ENCODE peak calls at places on chromosome 1, in six cellular contexts. D is GM06990, S is fibroblast of the aortic adventitia, W is heart left ventricle, F is K562, U is psoas muscle. Z is an unnamed sample.
A peak's percentile ranks its signal among the peaks of the same experiment; 100 is the strongest.

GRCh38 chr1:157566484-157567300 is 14.4 kb upstream of the FCRL5 start:
- DNase-seq in W (no peak), D (peak; percentile 35), S (no peak), F (no peak), U (no peak), Z (no peak)

GRCh38 chr1:201329801-201330200 is 46.5 kb downstream of the PKP1 start:
- DNase-seq in U (no peak), D (no peak), F (no peak), S (no peak), W (no peak), Z (no peak)

GRCh38 chr1:83810160-83810559 is 188.8 kb downstream of the TTLL7 start:
- DNase-seq in D (no peak), U (no peak), F (no peak), S (no peak), W (no peak), Z (no peak)

GRCh38 chr1:30790850-30791778 is 33.5 kb upstream of the LAPTM5 start:
- DNase-seq in F (no peak), W (no peak), D (no peak), U (no peak), S (no peak), Z (no peak)

GRCh38 chr1:18922319-18922726 is 20.0 kb upstream of the ALDH4A1 start:
- DNase-seq in S (peak; percentile 88), D (no peak), W (peak; percentile 88), F (no peak), U (peak; percentile 83), Z (no peak)

GRCh38 chr1:33261344-33261743 is 5.1 kb downstream of the ZNF362 start:
- DNase-seq in W (no peak), U (no peak), S (peak; percentile 26), F (no peak), D (no peak), Z (no peak)

GRCh38 chr1:228393268-228393699 is 13.4 kb downstream of the TRIM11 start:
- DNase-seq in D (no peak), F (no peak), W (no peak), U (no peak), S (peak; percentile 88), Z (no peak)

GRCh38 chr1:5947978-5948680 is 44.1 kb downstream of the NPHP4 start:
- DNase-seq in D (no peak), U (no peak), S (no peak), W (no peak), F (no peak), Z (no peak)

GRCh38 chr1:203127672-203128611 is at the start of gene ADORA1:
- DNase-seq in D (no peak), W (peak; percentile 67), U (peak; percentile 64), S (peak; percentile 47), F (no peak), Z (no peak)

GRCh38 chr1:204923626-204924012 is 53.0 kb downstream of the NFASC start:
- DNase-seq in W (no peak), S (no peak), D (no peak), F (no peak), U (no peak), Z (no peak)
- H3K4me3 ChIP-seq in W (no peak overlapping the region), S (no peak overlapping the region), D (no peak overlapping the region), F (no peak overlapping the region), U (no peak overlapping the region), Z (no peak overlapping the region)

GRCh38 chr1:61274979-61275378 is 192.6 kb downstream of the NFIA start:
- DNase-seq in F (no peak), W (no peak), D (no peak), S (peak; percentile 53), U (no peak), Z (no peak)
- H3K4me3 ChIP-seq in F (no peak overlapping the region), W (peak overlapping the region; percentile 15), D (no peak overlapping the region), S (peak overlapping the region; percentile 32), U (peak overlapping the region; percentile 23), Z (no peak overlapping the region)

GRCh38 chr1:155003766-155004351 is 1.3 kb downstream of the ZBTB7B start:
- DNase-seq in U (peak; percentile 86), S (no peak), D (peak; percentile 55), F (peak; percentile 75), W (peak; percentile 80), Z (no peak)

GRCh38 chr1:155003227-155003765 is 694 bp downstream of the ZBTB7B start:
- DNase-seq in U (peak; percentile 56), D (peak; percentile 40), W (no peak), S (no peak), F (peak; percentile 51), Z (no peak)

GRCh38 chr1:155002479-155003226 is at the start of gene ZBTB7B:
- DNase-seq in F (peak; percentile 79), D (peak; percentile 59), S (no peak), U (peak; percentile 60), W (no peak), Z (no peak)

GRCh38 chr1:155005076-155005971 is 2.7 kb downstream of the ZBTB7B start:
- DNase-seq in U (peak; percentile 76), S (no peak), D (no peak), F (no peak), W (peak; percentile 78), Z (no peak)

DNA sequence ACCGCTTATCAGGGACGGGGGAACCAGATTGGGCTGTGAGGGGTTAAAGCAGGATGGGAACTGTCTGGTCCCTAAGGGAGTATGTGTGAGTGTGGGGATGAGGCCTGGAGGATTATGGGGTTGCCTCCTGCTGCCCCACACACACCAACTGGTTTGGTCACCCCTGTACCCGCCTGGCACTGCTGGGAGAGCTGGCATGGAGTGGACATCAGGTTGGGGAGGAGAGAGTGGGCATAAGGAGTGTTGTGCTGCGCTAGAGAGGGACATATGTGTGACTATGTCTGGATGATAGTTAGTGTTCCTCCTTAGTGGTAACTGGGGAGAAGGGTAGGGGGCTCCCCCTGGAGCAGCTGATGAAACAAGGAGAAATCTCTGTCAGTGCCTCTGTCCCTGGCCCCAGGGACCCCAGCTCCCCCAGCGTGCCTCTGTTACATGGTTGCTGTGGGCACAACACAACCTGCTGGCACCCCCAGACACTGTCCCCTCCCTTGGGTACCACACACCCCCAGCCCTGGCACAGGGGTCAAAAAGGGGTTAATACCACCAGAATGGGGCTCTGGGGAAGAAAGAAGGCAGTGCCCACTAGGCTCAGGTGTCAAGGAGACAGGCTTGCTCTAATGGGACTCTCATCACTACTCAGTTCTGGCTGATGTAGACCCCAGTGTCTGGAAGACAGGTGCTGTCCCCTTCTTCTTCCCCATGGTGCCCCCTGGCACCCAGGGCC is 1.9 kb downstream of the ZBTB7B start:
- DNase-seq in S (no peak), U (no peak), D (no peak), F (no peak), W (no peak), Z (no peak)
- H3K4me3 ChIP-seq in S (peak overlapping the region; percentile 91), U (peak overlapping the region; percentile 78), D (peak overlapping the region; percentile 96), F (peak overlapping the region; percentile 97), W (peak overlapping the region; percentile 89), Z (peak overlapping the region; percentile 94)

GRCh38 chr1:178371999-178372398 is 124.8 kb downstream of the CLEC20A start:
- DNase-seq in U (no peak), D (no peak), F (no peak), S (peak; percentile 22), W (no peak), Z (no peak)

GRCh38 chr1:178374016-178374415 is 122.7 kb downstream of the CLEC20A start:
- DNase-seq in W (no peak), D (no peak), F (no peak), S (no peak), U (no peak), Z (no peak)

GRCh38 chr1:178376008-178376407 is 120.8 kb downstream of the CLEC20A start:
- DNase-seq in D (no peak), S (no peak), W (no peak), F (no peak), U (no peak), Z (no peak)

GRCh38 chr1:178367151-178367550 is 129.6 kb downstream of the CLEC20A start:
- DNase-seq in U (no peak), W (no peak), F (no peak), D (no peak), S (no peak), Z (no peak)

DNA sequence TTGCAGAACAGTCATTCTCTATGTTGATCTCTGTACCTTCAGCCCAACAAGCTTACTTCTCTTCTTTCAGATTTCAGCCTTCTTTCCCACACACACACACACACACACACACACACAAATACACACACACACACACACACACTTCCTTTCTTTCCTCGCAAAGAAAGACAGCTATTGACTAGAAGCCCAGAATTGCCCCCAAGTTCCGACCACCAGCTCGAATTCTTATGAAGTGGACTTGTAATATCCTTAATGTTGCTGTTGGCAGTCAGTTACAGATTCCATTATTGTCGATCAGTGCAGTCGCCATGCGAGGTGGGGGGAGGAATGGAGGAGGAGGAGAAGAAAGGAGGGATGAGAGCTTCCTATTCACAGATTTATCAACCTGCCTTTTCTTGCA is 125.5 kb downstream of the CLEC20A start:
- DNase-seq in S (peak; percentile 58), U (no peak), D (no peak), W (no peak), F (no peak), Z (no peak)
- H3K4me3 ChIP-seq in S (peak overlapping the region; percentile 57), U (peak overlapping the region; percentile 62), D (no peak overlapping the region), W (peak overlapping the region; percentile 24), F (no peak overlapping the region), Z (peak overlapping the region; percentile 4)

GRCh38 chr1:226662704-226663326 is 76.3 kb downstream of the ITPKB start:
- DNase-seq in F (no peak), S (peak; percentile 95), U (peak; percentile 85), D (peak; percentile 89), W (peak; percentile 73), Z (peak; percentile 81)

GRCh38 chr1:226661271-226661670 is 77.8 kb downstream of the ITPKB start:
- DNase-seq in S (no peak), U (no peak), F (no peak), W (no peak), D (no peak), Z (no peak)

GRCh38 chr1:226661965-226662364 is 77.1 kb downstream of the ITPKB start:
- DNase-seq in W (no peak), U (no peak), D (no peak), S (peak; percentile 33), F (no peak), Z (no peak)

GRCh38 chr1:226664413-226665101 is 74.5 kb downstream of the ITPKB start:
- DNase-seq in U (peak; percentile 51), S (peak; percentile 95), W (peak; percentile 73), D (no peak), F (no peak), Z (no peak)

GRCh38 chr1:226663327-226663704 is 75.8 kb downstream of the ITPKB start:
- DNase-seq in U (no peak), D (no peak), F (no peak), W (no peak), S (no peak), Z (no peak)
- H3K4me3 ChIP-seq in U (peak overlapping the region; percentile 0), D (no peak overlapping the region), F (no peak overlapping the region), W (no peak overlapping the region), S (no peak overlapping the region), Z (no peak overlapping the region)